ENCODE peak calls at places on chromosomes 4 and X, in six cellular contexts. Q is HepG2, V is IMR-90, M is GM12878, X is H1, C is K562. L is an unnamed sample.

GRCh38 chrX:106177106-106177981 is 9.2 kb downstream of the PWWP3B start:
- DNase-seq in Q (no peak), V (no peak), M (no peak), X (peak), C (peak), L (no peak)

GRCh38 chr4:102815981-102816380 is 11.4 kb downstream of the UBE2D3 start:
- DNase-seq in Q (peak), V (peak), M (no peak), X (no peak), C (no peak), L (peak)

GRCh38 chr4:121998024-121998423 is 46.2 kb upstream of the TRPC3 start:
- DNase-seq in Q (no peak), V (no peak), M (no peak), X (no peak), C (no peak), L (no peak)

GRCh38 chrX:1336331-1337143 is at the start of gene IL3RA:
- DNase-seq in Q (no peak), V (no peak), M (peak), X (no peak), C (no peak), L (peak)

GRCh38 chr4:95676190-95676589 is 127.4 kb upstream of the UNC5C start:
- DNase-seq in Q (no peak), V (no peak), M (no peak), X (no peak), C (no peak), L (no peak)

GRCh38 chr4:120994521-120994920 is 72.0 kb upstream of the PRDM5 start:
- DNase-seq in Q (no peak), V (no peak), M (no peak), X (no peak), C (no peak), L (no peak)

GRCh38 chr4:64643841-64644240 is 234.6 kb upstream of the TECRL start:
- DNase-seq in Q (no peak), V (no peak), M (no peak), X (no peak), C (no peak), L (no peak)

GRCh38 chrX:155956649-155957048 is 40.8 kb upstream of the IL9R start:
- DNase-seq in Q (no peak), V (no peak), M (no peak), X (no peak), C (no peak), L (no peak)

GRCh38 chrX:40108959-40109287 is 11.2 kb upstream of the BCOR start:
- DNase-seq in Q (no peak), V (peak), M (no peak), X (no peak), C (peak), L (peak)

GRCh38 chr4:46975841-46976551 is 17.4 kb downstream of the GABRA4 start:
- DNase-seq in Q (no peak), V (peak), M (peak), X (no peak), C (no peak), L (no peak)

GRCh38 chrX:120365320-120365719 is 3.4 kb downstream of the ATP1B4 start:
- DNase-seq in Q (peak), V (no peak), M (no peak), X (no peak), C (peak), L (peak)

GRCh38 chr4:159051245-159052071 is 51.4 kb upstream of the RAPGEF2 start:
- DNase-seq in Q (no peak), V (no peak), M (peak), X (no peak), C (no peak), L (no peak)

GRCh38 chr4:38489924-38490639 is 173.9 kb upstream of the KLF3 start:
- DNase-seq in Q (peak), V (peak), M (no peak), X (no peak), C (peak), L (no peak)

GRCh38 chr4:185508162-185508561 is 27.1 kb downstream of the PDLIM3 start:
- DNase-seq in Q (peak), V (no peak), M (no peak), X (no peak), C (no peak), L (no peak)

GRCh38 chrX:154458954-154459829 is 1.1 kb downstream of the PLXNA3 start:
- DNase-seq in Q (no peak), V (no peak), M (no peak), X (no peak), C (no peak), L (no peak)

GRCh38 chrX:40543661-40544328 is 37.0 kb upstream of the ATP6AP2 start:
- DNase-seq in Q (peak), V (peak), M (peak), X (no peak), C (peak), L (no peak)

GRCh38 chr4:87465739-87466366 is 43.5 kb downstream of the NUDT9 start:
- DNase-seq in Q (peak), V (peak), M (peak), X (no peak), C (peak), L (peak)

GRCh38 chr4:153522800-153523089 is 56.6 kb downstream of the TMEM131L start:
- DNase-seq in Q (no peak), V (no peak), M (peak), X (no peak), C (no peak), L (no peak)

GRCh38 chrX:151393514-151393913 is 3.5 kb upstream of the VMA21 start:
- DNase-seq in Q (no peak), V (no peak), M (no peak), X (no peak), C (peak), L (no peak)

GRCh38 chr4:37453361-37454262 is 209.1 kb downstream of the NWD2 start:
- DNase-seq in Q (no peak), V (no peak), M (no peak), X (no peak), C (peak), L (peak)

GRCh38 chrX:149527705-149528104 is 13.1 kb upstream of the EOLA1 start:
- DNase-seq in Q (peak), V (peak), M (no peak), X (no peak), C (peak), L (peak)

GRCh38 chrX:13235930-13236329 is 83.9 kb downstream of the ATXN3L start:
- DNase-seq in Q (no peak), V (no peak), M (no peak), X (no peak), C (peak), L (no peak)

GRCh38 chr4:98568896-98569663 is 89.3 kb downstream of the TSPAN5 start:
- DNase-seq in Q (no peak), V (no peak), M (no peak), X (no peak), C (no peak), L (no peak)

GRCh38 chrX:20594985-20595384 is 328.3 kb upstream of the RPS6KA3 start:
- DNase-seq in Q (peak), V (no peak), M (no peak), X (no peak), C (no peak), L (peak)

GRCh38 chrX:52263417-52263816 is 78.7 kb downstream of the MAGED4 start:
- DNase-seq in Q (no peak), V (no peak), M (no peak), X (no peak), C (no peak), L (no peak)

GRCh38 chr4:98181815-98182214 is 38.5 kb upstream of the STPG2 start:
- DNase-seq in Q (no peak), V (peak), M (no peak), X (no peak), C (no peak), L (peak)

GRCh38 chrX:141924293-141924692 is 20.6 kb downstream of the MAGEC1 start:
- DNase-seq in Q (no peak), V (peak), M (no peak), X (no peak), C (no peak), L (no peak)

GRCh38 chr4:129043523-129043922 is 49.8 kb downstream of the SCLT1 start:
- DNase-seq in Q (peak), V (peak), M (no peak), X (no peak), C (peak), L (peak)

GRCh38 chr4:185999207-185999606 is 69.7 kb upstream of the TLR3 start:
- DNase-seq in Q (no peak), V (no peak), M (no peak), X (no peak), C (no peak), L (no peak)

GRCh38 chr4:184168406-184169019 is 49.2 kb downstream of the ENPP6 start:
- DNase-seq in Q (peak), V (peak), M (no peak), X (peak), C (peak), L (peak)

GRCh38 chr4:153909672-153910071 is 120.8 kb upstream of the SFRP2 start:
- DNase-seq in Q (no peak), V (no peak), M (no peak), X (no peak), C (no peak), L (no peak)

GRCh38 chr4:140103676-140104075 is 50.3 kb downstream of the MAML3 start:
- DNase-seq in Q (no peak), V (peak), M (peak), X (no peak), C (no peak), L (no peak)

GRCh38 chr4:181008164-181008563 is 1235.0 kb upstream of the TENM3 start:
- DNase-seq in Q (peak), V (no peak), M (no peak), X (no peak), C (no peak), L (no peak)

GRCh38 chrX:3345281-3346081 is 971 bp downstream of the MXRA5 start:
- DNase-seq in Q (no peak), V (no peak), M (no peak), X (no peak), C (no peak), L (no peak)
- TF ChIP-seq CEBPB in Q (no peak), V (no peak), M (no peak), X (no peak), C (no peak), L (no peak)

DNA sequence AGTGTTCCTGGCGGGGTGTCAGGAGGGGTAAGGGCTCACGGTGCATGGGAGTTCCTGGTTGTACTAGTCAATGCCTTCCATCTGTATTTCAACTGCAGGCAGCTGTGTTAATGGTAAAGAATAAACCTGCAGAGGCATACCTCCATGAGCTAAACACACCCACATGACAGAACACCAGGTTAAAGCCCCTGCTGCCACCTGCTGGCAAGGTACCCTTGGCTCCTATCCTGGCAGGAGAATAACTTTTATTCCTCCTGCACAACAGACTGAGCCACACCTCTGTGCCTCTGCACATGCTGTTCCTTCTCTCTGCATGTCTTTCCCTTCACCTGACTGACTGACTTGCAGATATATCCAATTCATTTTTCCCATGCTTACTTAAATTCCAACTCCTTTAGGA is 11.1 kb downstream of the ITIH6 start:
- DNase-seq in Q (no peak), V (no peak), M (no peak), X (no peak), C (no peak), L (peak)
- TF ChIP-seq USF2 in Q (no peak), V (no peak), M (no peak), X (no peak), C (no peak), L (no peak)

DNA sequence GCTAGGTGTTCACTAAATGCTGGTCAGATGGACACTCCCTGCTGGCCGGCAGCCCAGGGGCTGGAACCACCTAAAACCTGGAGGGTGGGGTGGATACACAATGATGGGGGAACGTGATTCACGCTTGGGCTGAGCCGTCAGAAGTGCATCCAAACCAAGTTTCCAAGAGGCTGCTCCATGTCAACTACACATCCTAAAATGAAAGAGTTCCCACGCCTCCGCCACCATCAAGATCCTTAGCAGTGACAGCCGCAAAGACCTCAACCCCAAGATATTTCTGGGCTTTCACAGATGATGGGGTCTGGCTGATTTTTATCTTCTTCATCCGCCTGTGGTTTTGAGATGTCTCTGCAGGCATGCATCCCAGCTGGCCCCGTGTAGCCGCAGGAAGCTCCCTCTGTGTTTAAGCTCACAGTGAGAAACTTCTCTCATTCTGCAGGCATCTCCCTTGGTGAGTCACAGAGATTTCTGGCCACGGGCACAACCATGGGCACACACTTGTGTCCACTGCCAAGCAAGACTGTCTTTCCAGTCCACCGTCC is 84.4 kb downstream of the HTRA3 start:
- DNase-seq in Q (no peak), V (peak), M (no peak), X (no peak), C (no peak), L (no peak)
- TF ChIP-seq CEBPB in Q (no peak), V (no peak), M (no peak), X (no peak), C (no peak), L (no peak)

GRCh38 chrX:49257074-49257790 is 7.3 kb downstream of the FOXP3 start:
- DNase-seq in Q (no peak), V (no peak), M (no peak), X (no peak), C (no peak), L (no peak)
- TF ChIP-seq USF2 in Q (no peak), V (no peak), M (no peak), X (no peak), C (no peak), L (no peak)

L was measured in A549.